ENCODE peak calls at places on chromosomes 4 and X, in five cellular contexts. T is small intestine, O is adipocyte, Q is lower leg skin, M is ascending aorta. C is an unnamed sample.

GRCh38 chr4:11765849-11766453 is 337.3 kb upstream of the HS3ST1 start:
- DNase-seq in T (peak), O (peak), Q (no peak), M (no peak), C (no peak)

GRCh38 chr4:156329779-156330178 is 376.1 kb upstream of the CTSO start:
- DNase-seq in Q (no peak), T (peak), M (no peak), O (peak), C (no peak)

GRCh38 chrX:71618787-71619186 is 476 bp upstream of the CXCR3 start:
- DNase-seq in M (no peak), T (no peak), O (no peak), Q (no peak), C (no peak)

GRCh38 chr4:73883306-73883705 is 14.1 kb downstream of the CXCL1 start:
- DNase-seq in T (no peak), M (no peak), O (no peak), Q (no peak), C (no peak)

GRCh38 chr4:145867416-145867815 is 71.2 kb downstream of the ZNF827 start:
- DNase-seq in Q (no peak), T (no peak), O (no peak), M (no peak), C (no peak)

GRCh38 chrX:132481449-132481848 is 7.4 kb downstream of the MBNL3 start:
- DNase-seq in Q (no peak), O (no peak), M (no peak), T (no peak), C (no peak)

GRCh38 chr4:108010167-108010566 is 20.5 kb downstream of the HADH start:
- DNase-seq in O (peak), M (no peak), Q (no peak), T (no peak), C (no peak)

GRCh38 chrX:149630681-149631292 is 805 bp downstream of the TMEM185A start:
- DNase-seq in Q (no peak), O (peak), T (peak), M (no peak), C (no peak)

GRCh38 chr4:112270643-112271484 is 14.8 kb downstream of the TIFA start:
- DNase-seq in T (no peak), O (peak), M (no peak), Q (no peak), C (no peak)

GRCh38 chr4:48490012-48490679 is at the start of gene ZAR1:
- DNase-seq in Q (no peak), M (no peak), T (no peak), O (no peak), C (no peak)

GRCh38 chr4:37008199-37008598 is 236.3 kb upstream of the NWD2 start:
- DNase-seq in T (peak), M (no peak), O (no peak), Q (no peak), C (no peak)

GRCh38 chr4:186936496-186937375 is 213.1 kb upstream of the FAT1 start:
- DNase-seq in T (peak), Q (no peak), O (peak), M (no peak), C (no peak)

GRCh38 chr4:125492957-125493356 is 178.2 kb downstream of the FAT4 start:
- DNase-seq in T (no peak), O (no peak), M (no peak), Q (no peak), C (no peak)

GRCh38 chr4:173490817-173491518 is 39.1 kb downstream of the HAND2 start:
- DNase-seq in M (no peak), O (peak), Q (no peak), T (peak), C (no peak)

GRCh38 chrX:104315555-104315954 is 60.8 kb upstream of the ESX1 start:
- DNase-seq in Q (no peak), T (no peak), O (no peak), M (no peak), C (no peak)

GRCh38 chr4:163558539-163559044 is 64.1 kb downstream of the TMA16 start:
- DNase-seq in Q (peak), T (no peak), O (no peak), M (no peak), C (no peak)

GRCh38 chrX:136030357-136031225 is 45.4 kb downstream of the SLC9A6 start:
- DNase-seq in Q (peak), T (peak), O (peak), M (no peak), C (no peak)

GRCh38 chrX:86263526-86263925 is 115.3 kb downstream of the DACH2 start:
- DNase-seq in T (no peak), O (no peak), M (no peak), Q (no peak), C (no peak)

GRCh38 chr4:144591401-144591800 is 54.6 kb upstream of the HHIP start:
- DNase-seq in T (no peak), Q (no peak), M (no peak), O (peak), C (no peak)

GRCh38 chrX:154541896-154542722 is 4.5 kb downstream of the G6PD start:
- DNase-seq in M (peak), Q (peak), T (no peak), O (peak), C (peak)

GRCh38 chr4:1452431-1453051 is 46.3 kb upstream of the NKX1-1 start:
- DNase-seq in M (no peak), Q (no peak), T (no peak), O (no peak), C (no peak)

GRCh38 chr4:121377065-121377464 is 3.8 kb downstream of the QRFPR start:
- DNase-seq in O (no peak), T (no peak), Q (no peak), M (no peak), C (no peak)

GRCh38 chr4:27381806-27382205 is 521.2 kb downstream of the STIM2 start:
- DNase-seq in O (no peak), T (no peak), M (no peak), Q (no peak), C (no peak)

GRCh38 chrX:24113161-24113560 is 36.4 kb upstream of the ZFX start:
- DNase-seq in Q (no peak), T (no peak), M (no peak), O (peak), C (no peak)

GRCh38 chrX:51487960-51488267 is 8.5 kb downstream of the NUDT11 start:
- DNase-seq in O (peak), M (no peak), Q (no peak), T (no peak), C (no peak)

GRCh38 chrX:107978080-107978479 is 4.1 kb downstream of the TEX13B start:
- DNase-seq in O (no peak), Q (no peak), M (no peak), T (no peak), C (no peak)

GRCh38 chr4:144820706-144821105 is 174.8 kb downstream of the HHIP start:
- DNase-seq in Q (no peak), O (peak), T (no peak), M (no peak), C (no peak)

GRCh38 chr4:84971319-84971932 is 4.9 kb upstream of the WDFY3 start:
- DNase-seq in T (peak), O (peak), Q (no peak), M (no peak), C (peak)

GRCh38 chr4:45442466-45442865 is 681.4 kb downstream of the GABRG1 start:
- DNase-seq in Q (no peak), O (no peak), T (peak), M (no peak), C (no peak)

GRCh38 chr4:76691767-76692689 is 205.9 kb downstream of the SOWAHB start:
- DNase-seq in M (no peak), Q (no peak), O (no peak), T (peak), C (no peak)

GRCh38 chrX:6244666-6245065 is 16.0 kb upstream of the NLGN4X start:
- DNase-seq in Q (no peak), M (no peak), O (no peak), T (no peak), C (no peak)

GRCh38 chrX:121851033-121851432 is 803.6 kb downstream of the GLUD2 start:
- DNase-seq in Q (no peak), T (no peak), O (peak), M (no peak), C (no peak)

GRCh38 chr4:182916483-182917181 is 554 bp downstream of the DCTD start:
- DNase-seq in T (peak), Q (peak), M (no peak), O (peak), C (no peak)

GRCh38 chrX:41471786-41472185 is 24.6 kb downstream of the NYX start:
- DNase-seq in Q (no peak), O (no peak), T (peak), M (no peak), C (no peak)

GRCh38 chrX:130057209-130057608 is 53.1 kb downstream of the ELF4 start:
- DNase-seq in O (peak), Q (no peak), M (no peak), T (no peak), C (no peak)

GRCh38 chrX:105752334-105752733 is 70.0 kb upstream of the NRK start:
- DNase-seq in T (no peak), O (no peak), Q (no peak), M (no peak), C (no peak)

GRCh38 chrX:24733111-24733510 is 39.4 kb downstream of the POLA1 start:
- DNase-seq in Q (no peak), O (no peak), T (no peak), M (no peak), C (no peak)

GRCh38 chr4:24089831-24090531 is 200.1 kb upstream of the PPARGC1A start:
- DNase-seq in O (peak), M (no peak), T (no peak), Q (no peak), C (no peak)

GRCh38 chr4:212438-213174 is 88.3 kb downstream of the ZNF718 start:
- DNase-seq in T (peak), Q (peak), O (peak), M (peak), C (no peak)

GRCh38 chr4:87529187-87529586 is at the start of gene SPARCL1:
- DNase-seq in M (no peak), T (no peak), Q (no peak), O (peak), C (no peak)